ENCODE peak calls at places on chromosome 11, in five cellular contexts. L is Panc1, T is body of pancreas, J is colonic mucosa, I is GM23338. B is an unnamed sample. For H3K27me3, the result is how much of the 10 kb centered on the place peaks cover.

GRCh38 chr11:80899381-80899780 is 1458.6 kb upstream of the TENM4 start:
- DNase-seq in L (no peak), T (no peak), J (no peak), I (no peak), B (no peak)

GRCh38 chr11:65833297-65834030 is at the start of gene SNX32:
- DNase-seq in L (no peak), T (peak), J (peak), I (peak), B (peak)

GRCh38 chr11:121524233-121524631 is 71.5 kb upstream of the SORL1-AS1 start:
- DNase-seq in L (no peak), T (no peak), J (no peak), I (no peak), B (no peak)

GRCh38 chr11:125153837-125154236 is 10.7 kb upstream of the PKNOX2 start:
- DNase-seq in L (no peak), T (no peak), J (no peak), I (no peak), B (no peak)

GRCh38 chr11:118436639-118437045 is 350 bp downstream of the KMT2A start:
- DNase-seq in L (no peak), T (peak), J (no peak), I (peak), B (no peak)

GRCh38 chr11:121655481-121656332 is 202.9 kb upstream of the SORL1-AS1 start:
- DNase-seq in L (peak), T (peak), J (peak), I (peak), B (peak)

GRCh38 chr11:100920571-100920970 is 209.0 kb downstream of the PGR start:
- DNase-seq in L (no peak), T (no peak), J (no peak), I (no peak), B (no peak)

GRCh38 chr11:7196396-7197146 is 55.1 kb upstream of the SYT9 start:
- DNase-seq in L (no peak), T (no peak), J (no peak), I (no peak), B (no peak)

GRCh38 chr11:22785251-22785650 is 44.4 kb downstream of the SVIP start:
- DNase-seq in L (no peak), T (no peak), J (no peak), I (no peak), B (no peak)

GRCh38 chr11:76824083-76824939 is 36.4 kb upstream of the ACER3 start:
- DNase-seq in L (no peak), T (no peak), J (peak), I (peak), B (no peak)

GRCh38 chr11:8330416-8330815 is 66.7 kb upstream of the LMO1 start:
- DNase-seq in L (no peak), T (no peak), J (no peak), I (no peak), B (no peak)
- H3K4me3 ChIP-seq in L (no peak), T (no peak), J (no peak), I (no peak), B (no peak)

GRCh38 chr11:9459573-9460321 is 1.1 kb upstream of the ZNF143 start:
- DNase-seq in L (no peak), T (no peak), J (peak), I (peak), B (peak)

GRCh38 chr11:9460322-9461067 is at the start of gene ZNF143:
- DNase-seq in L (peak), T (peak), J (peak), I (peak), B (peak)

GRCh38 chr11:9462172-9462799 is 1.5 kb downstream of the ZNF143 start:
- DNase-seq in L (no peak), T (no peak), J (no peak), I (peak), B (no peak)

GRCh38 chr11:9461760-9462134 is 935 bp downstream of the ZNF143 start:
- DNase-seq in L (no peak), T (no peak), J (no peak), I (no peak), B (no peak)

GRCh38 chr11:9461068-9461759 is 402 bp downstream of the ZNF143 start:
- DNase-seq in L (no peak), T (peak), J (peak), I (peak), B (peak)
- H3K27me3 ChIP-seq in L (under half), T (under half), J (under half), I (under half), B (under half)

GRCh38 chr11:13778345-13778744 is 109.9 kb downstream of the FAR1 start:
- DNase-seq in L (no peak), T (no peak), J (no peak), I (no peak), B (no peak)

GRCh38 chr11:13777341-13777985 is 109.0 kb downstream of the FAR1 start:
- DNase-seq in L (no peak), T (no peak), J (no peak), I (peak), B (no peak)

GRCh38 chr11:13775471-13775870 is 107.0 kb downstream of the FAR1 start:
- DNase-seq in L (no peak), T (no peak), J (peak), I (no peak), B (no peak)

GRCh38 chr11:13772223-13773046 is 104.0 kb downstream of the FAR1 start:
- DNase-seq in L (peak), T (no peak), J (peak), I (peak), B (peak)

GRCh38 chr11:13776134-13776815 is 107.8 kb downstream of the FAR1 start:
- DNase-seq in L (no peak), T (no peak), J (no peak), I (peak), B (no peak)
- TF ChIP-seq CTCF in L (peak), T (no peak), J (no peak), I (peak), B (no peak)

GRCh38 chr11:47355283-47356128 is 3.0 kb upstream of the MYBPC3 start:
- DNase-seq in L (peak), T (peak), J (peak), I (peak), B (peak)

GRCh38 chr11:47356129-47356997 is 3.9 kb upstream of the MYBPC3 start:
- DNase-seq in L (no peak), T (no peak), J (no peak), I (no peak), B (no peak)

GRCh38 chr11:47356998-47357329 is 4.5 kb upstream of the MYBPC3 start:
- DNase-seq in L (no peak), T (no peak), J (no peak), I (no peak), B (no peak)

GRCh38 chr11:47353978-47354774 is 1.7 kb upstream of the MYBPC3 start:
- DNase-seq in L (no peak), T (no peak), J (no peak), I (no peak), B (no peak)

GRCh38 chr11:47354913-47355282 is 2.4 kb upstream of the MYBPC3 start:
- DNase-seq in L (no peak), T (no peak), J (no peak), I (peak), B (no peak)
- H3K4me3 ChIP-seq in L (peak), T (no peak), J (peak), I (peak), B (no peak)